ENCODE peak calls at places on chromosome 11, in ten cellular contexts. B is fibroblast of villous mesenchyme, Z is astrocyte of the spinal cord, U is heart left ventricle, R is epithelial cell of proximal tubule, I is Panc1, Q is lung, E is thoracic aorta, L is neural progenitor cell, J is RWPE2. Y is an unnamed sample.

GRCh38 chr11:10778217-10778970 is 27.3 kb downstream of the CTR9 start:
- DNase-seq in J (no peak), L (no peak), R (no peak), U (peak), I (no peak), Q (no peak), B (peak), Z (peak), E (no peak), Y (no peak)

GRCh38 chr11:64314146-64314804 is 3.1 kb downstream of the TRMT112 start:
- DNase-seq in Z (no peak), J (no peak), L (no peak), U (no peak), I (no peak), R (no peak), E (no peak), Q (no peak), B (no peak), Y (no peak)

GRCh38 chr11:65743928-65744698 is 23.5 kb upstream of the RNASEH2C start:
- DNase-seq in L (peak), J (no peak), E (no peak), Q (no peak), R (no peak), Z (peak), I (no peak), B (peak), U (no peak), Y (no peak)

GRCh38 chr11:44708063-44708462 is 18.7 kb upstream of the TSPAN18 start:
- DNase-seq in J (no peak), B (no peak), Q (no peak), Z (no peak), L (no peak), E (no peak), U (no peak), I (no peak), R (no peak), Y (no peak)

GRCh38 chr11:27722117-27722844 is 22.0 kb upstream of the BDNF start:
- DNase-seq in I (no peak), J (no peak), B (no peak), E (no peak), R (no peak), Q (no peak), L (peak), U (no peak), Z (peak), Y (no peak)

GRCh38 chr11:69965821-69966582 is 112.1 kb upstream of the ANO1 start:
- DNase-seq in I (no peak), E (no peak), Q (no peak), B (no peak), L (no peak), Z (no peak), R (no peak), U (no peak), J (no peak), Y (no peak)

GRCh38 chr11:130611791-130612251 is 163.4 kb downstream of the ADAMTS15 start:
- DNase-seq in J (no peak), U (no peak), Q (no peak), Z (peak), L (no peak), I (no peak), E (no peak), B (peak), R (peak), Y (no peak)

GRCh38 chr11:61626580-61627380 is 45.9 kb upstream of the SYT7 start:
- DNase-seq in R (no peak), B (no peak), L (no peak), E (no peak), U (peak), Z (no peak), J (peak), Q (peak), I (no peak), Y (no peak)

DNA sequence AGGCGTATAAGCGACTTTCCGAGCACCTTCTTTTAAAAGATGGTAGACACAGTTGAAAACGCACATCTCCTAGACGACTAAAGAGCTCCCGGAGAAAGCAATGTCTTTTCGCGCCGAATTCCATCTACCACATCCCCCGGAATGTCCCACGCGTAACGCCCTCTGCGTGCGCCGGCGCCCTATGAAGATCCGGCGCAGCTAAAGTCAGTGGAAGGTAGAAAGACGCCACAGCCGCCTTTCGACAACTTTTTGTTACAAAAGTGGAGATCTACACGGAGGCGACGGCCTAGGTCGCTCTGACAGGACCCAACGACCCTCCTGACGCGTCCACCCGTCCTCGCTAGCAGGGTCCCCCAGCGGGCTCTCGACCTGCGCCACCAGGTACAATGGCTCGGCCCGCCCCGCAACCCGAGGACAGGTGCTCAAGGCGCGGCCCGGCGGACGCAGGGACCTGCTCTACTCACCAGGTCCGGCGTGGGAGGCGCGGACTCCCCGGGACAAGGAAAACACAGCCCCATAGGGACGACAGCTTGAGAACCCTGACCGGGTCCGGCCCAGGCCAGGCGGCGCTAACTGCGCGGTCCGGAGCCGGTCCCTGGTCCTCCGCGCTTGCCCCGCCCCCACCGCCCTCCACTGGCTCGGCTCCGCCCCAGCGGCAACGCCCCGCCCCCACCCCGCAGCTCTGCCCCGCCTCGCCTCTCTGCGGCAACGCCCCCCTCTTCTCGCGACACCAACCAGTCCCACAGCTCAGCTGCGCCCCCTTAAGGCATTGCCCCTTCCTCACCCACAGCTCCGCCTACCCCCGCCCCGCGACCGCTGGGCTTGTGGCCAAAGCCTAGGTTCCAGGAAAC is at the start of gene SVIP:
- DNase-seq in L (peak), U (peak), B (peak), Z (peak), I (peak), J (peak), E (peak), R (peak), Q (peak), Y (peak)
- TF ChIP-seq CTCF in L (peak), U (peak), B (no peak), Z (peak), I (peak), J (peak), E (peak), R (peak), Q (peak), Y (peak)

GRCh38 chr11:111370270-111370901 is 8.7 kb downstream of the POU2AF1 start:
- DNase-seq in U (no peak), Z (no peak), E (no peak), L (no peak), R (no peak), J (no peak), Q (no peak), B (no peak), I (no peak), Y (no peak)

GRCh38 chr11:111368285-111368560 is 10.9 kb downstream of the POU2AF1 start:
- DNase-seq in B (no peak), L (no peak), I (no peak), U (no peak), Z (no peak), J (no peak), Q (no peak), R (no peak), E (no peak), Y (no peak)

GRCh38 chr11:111373590-111373989 is 5.5 kb downstream of the POU2AF1 start:
- DNase-seq in J (no peak), B (no peak), E (no peak), L (no peak), Z (no peak), Q (no peak), R (no peak), U (no peak), I (no peak), Y (no peak)

GRCh38 chr11:111372538-111372937 is 6.5 kb downstream of the POU2AF1 start:
- DNase-seq in J (no peak), B (no peak), U (no peak), I (no peak), Q (no peak), R (no peak), L (no peak), Z (no peak), E (no peak), Y (no peak)

DNA sequence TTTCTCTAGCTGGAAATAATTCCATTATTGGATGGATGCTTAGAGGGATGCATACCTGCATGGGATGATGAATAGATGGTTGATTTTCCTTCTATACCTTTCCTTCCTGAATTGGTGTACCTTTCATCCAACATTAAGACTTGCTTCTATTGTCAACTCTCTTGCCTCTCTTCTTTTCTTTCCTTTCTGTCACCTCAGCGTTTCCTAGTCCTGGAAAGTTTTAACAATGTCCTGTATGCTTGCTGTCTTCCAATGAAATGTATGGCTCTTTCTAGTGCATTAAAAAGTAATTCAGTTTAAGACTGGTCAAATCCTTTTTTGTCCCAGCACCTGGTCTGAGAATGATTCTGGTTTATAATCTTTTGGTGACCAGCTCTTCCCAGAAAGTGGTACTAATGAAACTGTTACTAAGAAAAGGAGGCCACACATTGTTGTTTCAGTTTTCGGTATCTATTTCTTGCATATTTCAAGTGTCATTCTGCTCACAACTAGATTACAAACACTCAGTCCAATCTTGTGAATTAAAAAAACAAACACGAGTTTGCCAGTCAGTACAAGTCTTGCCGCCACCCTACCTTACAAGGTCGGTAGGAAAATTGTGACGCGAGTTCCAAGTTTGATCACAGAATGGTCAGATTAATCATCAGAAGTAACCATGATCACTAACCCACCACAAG is 8.0 kb downstream of the POU2AF1 start:
- DNase-seq in I (no peak), U (no peak), Z (no peak), E (no peak), L (no peak), B (no peak), R (no peak), Q (no peak), J (no peak), Y (no peak)
- H3K4me3 ChIP-seq in I (no peak), U (no peak), Z (no peak), E (no peak), L (no peak), B (no peak), R (no peak), Q (no peak), J (no peak), Y (no peak)

DNA sequence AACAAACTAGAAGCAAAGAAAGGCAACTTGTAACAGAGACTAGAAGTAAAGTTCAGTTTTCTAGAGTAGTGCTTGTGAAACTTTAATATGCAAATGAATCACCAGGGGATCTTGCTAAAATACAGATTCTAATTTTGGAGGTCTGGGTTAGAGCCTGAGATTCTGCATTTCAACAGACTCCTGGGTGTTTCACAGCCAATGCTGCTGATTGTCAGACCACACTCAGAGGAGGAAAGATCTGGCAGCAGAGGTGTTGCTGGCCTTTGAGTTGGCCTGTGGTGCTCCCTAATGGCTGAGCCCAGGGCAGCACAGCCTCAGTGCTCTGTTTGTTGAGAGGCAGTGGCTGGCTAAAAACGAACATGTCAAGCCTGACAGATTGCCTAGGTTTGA is 5.4 kb downstream of the CRY2 start:
- DNase-seq in U (peak), Z (no peak), B (no peak), I (no peak), J (no peak), R (no peak), E (no peak), L (no peak), Q (no peak), Y (no peak)
- TF ChIP-seq CTCF in U (no peak), Z (no peak), B (no peak), I (no peak), J (no peak), R (peak), E (no peak), L (no peak), Q (no peak), Y (no peak)

GRCh38 chr11:2988361-2988762 is 3.8 kb downstream of the NAP1L4 start:
- DNase-seq in B (peak), R (no peak), L (no peak), U (no peak), J (no peak), I (no peak), Z (no peak), E (no peak), Q (no peak), Y (no peak)

GRCh38 chr11:2989551-2989950 is 2.6 kb downstream of the NAP1L4 start:
- DNase-seq in Q (no peak), L (no peak), U (no peak), I (no peak), J (no peak), E (no peak), Z (no peak), B (no peak), R (no peak), Y (no peak)

GRCh38 chr11:2988996-2989395 is 3.1 kb downstream of the NAP1L4 start:
- DNase-seq in B (peak), U (no peak), E (no peak), J (no peak), Z (no peak), R (no peak), L (no peak), I (no peak), Q (no peak), Y (no peak)

GRCh38 chr11:2990617-2991476 is 1.3 kb downstream of the NAP1L4 start:
- DNase-seq in E (no peak), B (peak), J (no peak), I (no peak), U (no peak), Q (no peak), R (no peak), Z (no peak), L (peak), Y (no peak)

GRCh38 chr11:2987881-2988280 is 4.2 kb downstream of the NAP1L4 start:
- DNase-seq in E (no peak), L (no peak), B (no peak), I (no peak), J (no peak), R (no peak), U (no peak), Q (no peak), Z (no peak), Y (no peak)
- H3K4me3 ChIP-seq in E (no peak), L (no peak), B (no peak), I (no peak), J (no peak), R (peak), U (no peak), Q (no peak), Z (no peak), Y (no peak)